ENCODE peak calls at places on chromosome 19, in six cellular contexts. O is lower lobe of right lung, M is Caco-2, C is AG10803, V is HFF-Myc, E is brain microvascular endothelial cell. K is an unnamed sample.

GRCh38 chr19:40598121-40598917 is 2.9 kb upstream of the LTBP4 start:
- DNase-seq in C (peak; percentile 73), O (peak; percentile 90), E (peak; percentile 81), V (peak; percentile 73), M (peak; percentile 95), K (peak; percentile 82)

GRCh38 chr19:4012092-4012974 is 4.8 kb downstream of the PIAS4 start:
- DNase-seq in E (no peak), M (no peak), V (no peak), O (no peak), C (no peak), K (no peak)

GRCh38 chr19:6491802-6492592 is 10.1 kb downstream of the TUBB4A start:
- DNase-seq in C (no peak), V (no peak), O (no peak), E (no peak), M (no peak), K (no peak)

GRCh38 chr19:36049080-36049698 is 4.9 kb downstream of the THAP8 start:
- DNase-seq in C (no peak), V (no peak), O (no peak), E (no peak), M (no peak), K (peak; percentile 9)

GRCh38 chr19:3132971-3133792 is 2.7 kb upstream of the GNA15 start:
- DNase-seq in M (no peak), C (peak; percentile 82), E (peak; percentile 54), O (no peak), V (no peak), K (no peak)

GRCh38 chr19:16369306-16369663 is 44.7 kb downstream of the KLF2 start:
- DNase-seq in V (no peak), C (no peak), M (no peak), O (no peak), E (no peak), K (no peak)

GRCh38 chr19:46821512-46822359 is 28.9 kb downstream of the AP2S1 start:
- DNase-seq in V (no peak), M (no peak), E (no peak), O (peak; percentile 61), C (no peak), K (no peak)

GRCh38 chr19:19321143-19321577 is 531 bp downstream of the MAU2 start:
- DNase-seq in V (no peak), E (no peak), O (no peak), M (peak; percentile 43), C (peak; percentile 23), K (peak; percentile 15)

GRCh38 chr19:35787227-35787799 is 11.9 kb downstream of the ARHGAP33 start:
- DNase-seq in V (no peak), M (no peak), O (no peak), C (no peak), E (no peak), K (no peak)

GRCh38 chr19:572891-573825 is 762 bp downstream of the BSG start:
- DNase-seq in E (peak; percentile 45), V (no peak), C (peak; percentile 52), O (peak; percentile 72), M (peak; percentile 41), K (peak; percentile 66)

GRCh38 chr19:1663854-1664253 is 11.4 kb upstream of the TCF3 start:
- DNase-seq in C (no peak), O (no peak), E (no peak), M (no peak), V (no peak), K (no peak)

GRCh38 chr19:5826531-5827341 is 12.8 kb downstream of the FUT6 start:
- DNase-seq in C (peak; percentile 29), E (no peak), M (peak; percentile 49), V (no peak), O (peak; percentile 80), K (peak; percentile 26)

GRCh38 chr19:1651061-1651547 is 1.3 kb downstream of the TCF3 start:
- DNase-seq in V (no peak), M (no peak), C (peak; percentile 12), O (no peak), E (no peak), K (peak; percentile 24)

GRCh38 chr19:44255705-44256411 is 3.8 kb upstream of the ZNF233 start:
- DNase-seq in V (no peak), O (no peak), M (no peak), E (no peak), C (no peak), K (no peak)

GRCh38 chr19:12985049-12985776 is 10.1 kb upstream of the NFIX start:
- DNase-seq in C (peak; percentile 74), V (no peak), E (peak; percentile 73), O (no peak), M (peak; percentile 24), K (peak; percentile 55)

GRCh38 chr19:20078696-20079095 is 896 bp downstream of the ZNF90 start:
- DNase-seq in M (peak; percentile 5), V (no peak), O (peak; percentile 49), E (peak; percentile 18), C (peak; percentile 16), K (peak; percentile 52)

GRCh38 chr19:10625762-10626138 is 397 bp downstream of the SLC44A2 start:
- DNase-seq in O (no peak), C (no peak), V (no peak), M (no peak), E (no peak), K (no peak)
- H3K4me3 ChIP-seq in O (peak overlapping the region; percentile 71), C (peak overlapping the region; percentile 76), V (peak overlapping the region; percentile 37), M (peak overlapping the region; percentile 85), E (peak overlapping the region; percentile 53), K (peak overlapping the region; percentile 54)

DNA sequence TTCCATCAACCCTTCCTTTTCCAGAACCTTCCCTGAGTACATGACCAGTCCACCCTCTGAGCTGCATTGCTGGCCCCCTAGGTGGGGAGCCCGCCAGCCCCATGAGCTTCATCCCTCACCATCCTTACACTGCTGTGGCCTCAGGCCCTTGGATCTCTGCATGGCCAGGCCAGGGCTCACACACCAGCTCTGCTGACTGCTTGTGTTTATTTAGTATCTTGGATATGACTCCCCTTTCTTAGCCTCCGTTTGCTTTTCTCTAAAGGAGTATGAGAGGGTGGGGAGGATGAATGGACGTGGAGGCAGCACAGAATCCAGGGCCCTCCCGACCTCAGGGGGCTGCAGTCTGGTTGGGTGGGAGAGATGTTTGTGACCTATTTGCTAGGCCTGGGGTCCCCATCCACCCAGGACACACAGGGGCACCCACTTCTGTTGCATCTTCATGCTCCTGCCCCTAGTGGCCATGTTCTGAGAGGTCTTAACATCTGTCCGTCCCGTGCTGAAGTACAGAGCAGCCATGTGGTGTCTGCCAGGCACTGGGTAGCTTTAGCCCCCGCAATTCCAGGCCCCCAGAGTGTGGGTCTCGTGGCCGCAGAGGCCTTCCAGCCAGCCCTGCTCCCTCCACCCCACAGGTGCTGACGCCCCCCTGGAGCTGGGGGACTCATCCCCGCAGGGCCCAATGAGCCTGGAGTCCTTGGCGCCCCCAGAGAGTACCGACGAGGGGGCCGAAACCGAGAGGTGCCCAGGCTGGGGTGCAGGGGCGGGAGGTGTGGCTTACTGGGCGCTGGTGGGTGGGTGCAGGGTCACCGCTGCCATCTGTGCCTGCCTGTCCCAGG is 13.0 kb downstream of the ARHGEF1 start:
- DNase-seq in V (no peak), E (no peak), M (no peak), O (no peak), C (no peak), K (no peak)
- TF ChIP-seq CTCF in V (peak; percentile 47), E (peak; percentile 62), M (peak; percentile 62), O (no peak), C (peak; percentile 5), K (peak; percentile 26)

GRCh38 chr19:55112781-55113569 is 4.5 kb downstream of the PPP1R12C start:
- DNase-seq in O (no peak), M (no peak), C (no peak), E (no peak), V (no peak), K (no peak)
- H3K4me3 ChIP-seq in O (no peak overlapping the region), M (no peak overlapping the region), C (no peak overlapping the region), E (no peak overlapping the region), V (peak overlapping the region; percentile 7), K (no peak overlapping the region)

DNA sequence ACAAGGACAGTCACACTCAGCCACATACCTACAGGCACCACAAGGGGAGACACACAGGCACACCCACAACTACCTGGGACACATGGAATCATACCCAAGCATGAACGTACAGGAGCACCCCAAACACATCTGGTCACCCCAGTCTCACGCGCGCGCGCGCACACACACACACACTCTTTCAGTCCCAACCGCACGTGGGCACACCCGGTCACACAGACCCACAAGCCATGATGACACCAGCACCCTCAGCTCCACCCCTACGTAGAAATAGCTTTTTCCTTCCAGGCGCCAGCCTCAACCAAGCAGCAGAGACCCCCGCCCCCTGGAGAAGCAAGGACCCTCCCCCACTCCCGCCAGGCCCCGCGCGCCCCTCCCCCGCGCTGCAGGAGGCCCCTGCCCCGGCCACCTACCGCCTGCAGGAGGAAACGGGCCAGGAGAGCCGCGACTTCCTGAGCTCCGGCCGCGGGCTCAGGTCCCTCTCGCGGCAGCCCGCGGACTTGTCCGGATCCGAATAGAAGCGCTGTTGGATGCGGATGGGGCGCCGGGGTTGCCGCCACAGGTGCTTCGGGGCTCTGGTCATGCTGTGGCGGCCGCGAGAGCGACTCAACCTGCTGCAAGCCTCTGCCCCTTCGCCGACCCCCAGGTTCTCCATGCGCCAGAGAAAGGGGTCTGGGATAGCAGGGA is 6.4 kb upstream of the PDE4C start:
- DNase-seq in C (no peak), V (no peak), M (no peak), O (no peak), E (no peak), K (no peak)
- TF ChIP-seq CTCF in C (no peak), V (no peak), M (no peak), O (no peak), E (peak; percentile 24), K (no peak)

GRCh38 chr19:39533791-39534190 is 1.1 kb upstream of the EID2B start:
- DNase-seq in E (no peak), M (no peak), V (no peak), C (no peak), O (no peak), K (no peak)

GRCh38 chr19:39532233-39533002 is at the start of gene EID2B:
- DNase-seq in C (peak; percentile 91), O (peak; percentile 98), V (peak; percentile 97), E (peak; percentile 88), M (peak; percentile 95), K (peak; percentile 96)

GRCh38 chr19:39531834-39532232 is 819 bp downstream of the EID2B start:
- DNase-seq in O (no peak), C (no peak), V (no peak), E (no peak), M (no peak), K (no peak)

GRCh38 chr19:39533003-39533512 is 406 bp upstream of the EID2B start:
- DNase-seq in C (no peak), M (no peak), V (no peak), E (no peak), O (no peak), K (no peak)
- H3K4me3 ChIP-seq in C (no peak overlapping the region), M (no peak overlapping the region), V (peak overlapping the region; percentile 97), E (no peak overlapping the region), O (peak overlapping the region; percentile 88), K (no peak overlapping the region)

K was measured in fibroblast of mammary gland.